ENCODE peak calls at places on chromosomes 3 and 15, in six cellular contexts. H, G, T, X, V and R are unnamed samples.

GRCh38 chr3:144109944-144110343 is 138.3 kb downstream of the DIPK2A start:
- DNase-seq in H (no peak), G (no peak), T (no peak), X (no peak), V (peak), R (no peak)

GRCh38 chr3:175948041-175948440 is 1088.9 kb downstream of the NAALADL2 start:
- DNase-seq in H (no peak), G (no peak), T (no peak), X (no peak), V (no peak), R (no peak)

GRCh38 chr15:85854345-85855097 is 59.8 kb upstream of the KLHL25 start:
- DNase-seq in H (no peak), G (no peak), T (peak), X (peak), V (peak), R (peak)

GRCh38 chr15:81111510-81112375 is 22.3 kb upstream of the CFAP161 start:
- DNase-seq in H (no peak), G (no peak), T (no peak), X (no peak), V (peak), R (no peak)

GRCh38 chr3:141227752-141228151 is 3.9 kb upstream of the PXYLP1 start:
- DNase-seq in H (no peak), G (no peak), T (no peak), X (peak), V (no peak), R (peak)

GRCh38 chr3:29427266-29428103 is 146.6 kb downstream of the RBMS3 start:
- DNase-seq in H (no peak), G (no peak), T (peak), X (peak), V (no peak), R (peak)

GRCh38 chr3:15766406-15766805 is 31.4 kb downstream of the ANKRD28 start:
- DNase-seq in H (no peak), G (no peak), T (no peak), X (no peak), V (peak), R (no peak)

GRCh38 chr3:177162742-177163141 is 34.5 kb downstream of the TBL1XR1 start:
- DNase-seq in H (no peak), G (no peak), T (no peak), X (no peak), V (no peak), R (no peak)

GRCh38 chr15:59360305-59360704 is 12.4 kb downstream of the MYO1E start:
- DNase-seq in H (no peak), G (no peak), T (no peak), X (no peak), V (no peak), R (no peak)

GRCh38 chr3:37262816-37263393 is 88.5 kb upstream of the LRRFIP2 start:
- DNase-seq in H (no peak), G (no peak), T (no peak), X (no peak), V (no peak), R (no peak)

GRCh38 chr3:67083277-67083676 is 85.2 kb downstream of the KBTBD8 start:
- DNase-seq in H (no peak), G (no peak), T (no peak), X (peak), V (peak), R (no peak)

GRCh38 chr3:115758076-115758763 is 134.9 kb downstream of the GAP43 start:
- DNase-seq in H (no peak), G (no peak), T (no peak), X (no peak), V (no peak), R (no peak)

GRCh38 chr3:10469406-10470119 is 35.8 kb downstream of the ATP2B2 start:
- DNase-seq in H (no peak), G (no peak), T (no peak), X (no peak), V (no peak), R (no peak)

GRCh38 chr3:46089237-46090011 is 62.1 kb upstream of the XCR1 start:
- DNase-seq in H (peak), G (no peak), T (peak), X (peak), V (peak), R (peak)

GRCh38 chr3:32467333-32468070 is 35.1 kb downstream of the CMTM6 start:
- DNase-seq in H (peak), G (no peak), T (peak), X (peak), V (peak), R (no peak)

GRCh38 chr15:52678036-52678467 is 1.1 kb downstream of the ATOSA start:
- DNase-seq in H (peak), G (peak), T (peak), X (peak), V (peak), R (no peak)

GRCh38 chr15:70096215-70096974 is 1.3 kb downstream of the TLE3 start:
- DNase-seq in H (peak), G (no peak), T (no peak), X (peak), V (peak), R (no peak)

GRCh38 chr3:146308682-146309081 is 57.8 kb upstream of the PLSCR4 start:
- DNase-seq in H (no peak), G (no peak), T (peak), X (peak), V (no peak), R (peak)

GRCh38 chr3:161215186-161215585 is 5.9 kb upstream of the NMD3 start:
- DNase-seq in H (no peak), G (no peak), T (no peak), X (no peak), V (no peak), R (no peak)

GRCh38 chr3:143354342-143354741 is 234.8 kb downstream of the CHST2 start:
- DNase-seq in H (no peak), G (no peak), T (no peak), X (no peak), V (no peak), R (no peak)

GRCh38 chr3:14204605-14205284 is 26.1 kb downstream of the LSM3 start:
- DNase-seq in H (no peak), G (no peak), T (peak), X (peak), V (no peak), R (no peak)

GRCh38 chr3:126124148-126124868 is 40.4 kb upstream of the SLC41A3 start:
- DNase-seq in H (peak), G (peak), T (no peak), X (no peak), V (no peak), R (no peak)

GRCh38 chr3:193997228-193998192 is 138.4 kb upstream of the HES1 start:
- DNase-seq in H (no peak), G (no peak), T (peak), X (no peak), V (no peak), R (peak)

DNA sequence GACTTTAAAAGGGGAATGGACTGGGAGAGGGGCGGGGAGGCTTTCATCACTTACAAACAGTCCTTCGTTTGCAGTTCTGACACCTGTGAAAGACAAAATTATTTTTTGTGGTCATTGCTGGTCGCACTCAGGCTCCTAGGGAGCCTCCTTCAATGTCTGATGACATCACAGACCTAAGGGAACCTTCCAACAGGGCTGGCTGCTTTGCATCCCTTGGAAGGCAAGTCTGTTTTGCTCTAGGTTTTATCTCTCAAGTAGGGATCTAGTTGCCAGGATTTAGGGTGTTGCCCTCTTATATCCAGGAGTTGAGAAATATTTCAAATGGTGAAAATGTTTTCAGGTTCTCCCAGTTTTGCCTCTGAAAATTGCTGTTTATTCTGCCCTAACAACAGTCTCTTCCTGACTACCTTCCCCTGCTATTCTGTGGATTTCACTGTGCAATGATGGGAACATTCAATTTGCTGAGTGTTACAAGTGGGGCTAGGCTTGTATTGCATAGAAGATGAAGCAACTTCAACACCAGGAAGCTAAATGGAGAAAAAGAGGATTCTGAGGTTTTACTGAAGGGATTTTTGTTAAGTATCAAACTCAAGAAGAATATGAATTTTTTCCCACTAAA is 75.9 kb upstream of the ARRDC4 start:
- DNase-seq in H (no peak), G (no peak), T (no peak), X (no peak), V (no peak), R (no peak)
- TF ChIP-seq CTCF in H (no peak), G (no peak), T (no peak), X (no peak), V (no peak), R (no peak)

GRCh38 chr3:13024274-13024863 is 48.9 kb downstream of the IQSEC1 start:
- DNase-seq in H (no peak), G (peak), T (no peak), X (no peak), V (no peak), R (no peak)

GRCh38 chr3:13021934-13022265 is 51.3 kb downstream of the IQSEC1 start:
- DNase-seq in H (no peak), G (peak), T (no peak), X (no peak), V (no peak), R (no peak)

GRCh38 chr3:13023251-13024055 is 49.8 kb downstream of the IQSEC1 start:
- DNase-seq in H (no peak), G (peak), T (peak), X (no peak), V (peak), R (no peak)

GRCh38 chr3:13021141-13021933 is 51.9 kb downstream of the IQSEC1 start:
- DNase-seq in H (peak), G (peak), T (no peak), X (no peak), V (peak), R (no peak)

DNA sequence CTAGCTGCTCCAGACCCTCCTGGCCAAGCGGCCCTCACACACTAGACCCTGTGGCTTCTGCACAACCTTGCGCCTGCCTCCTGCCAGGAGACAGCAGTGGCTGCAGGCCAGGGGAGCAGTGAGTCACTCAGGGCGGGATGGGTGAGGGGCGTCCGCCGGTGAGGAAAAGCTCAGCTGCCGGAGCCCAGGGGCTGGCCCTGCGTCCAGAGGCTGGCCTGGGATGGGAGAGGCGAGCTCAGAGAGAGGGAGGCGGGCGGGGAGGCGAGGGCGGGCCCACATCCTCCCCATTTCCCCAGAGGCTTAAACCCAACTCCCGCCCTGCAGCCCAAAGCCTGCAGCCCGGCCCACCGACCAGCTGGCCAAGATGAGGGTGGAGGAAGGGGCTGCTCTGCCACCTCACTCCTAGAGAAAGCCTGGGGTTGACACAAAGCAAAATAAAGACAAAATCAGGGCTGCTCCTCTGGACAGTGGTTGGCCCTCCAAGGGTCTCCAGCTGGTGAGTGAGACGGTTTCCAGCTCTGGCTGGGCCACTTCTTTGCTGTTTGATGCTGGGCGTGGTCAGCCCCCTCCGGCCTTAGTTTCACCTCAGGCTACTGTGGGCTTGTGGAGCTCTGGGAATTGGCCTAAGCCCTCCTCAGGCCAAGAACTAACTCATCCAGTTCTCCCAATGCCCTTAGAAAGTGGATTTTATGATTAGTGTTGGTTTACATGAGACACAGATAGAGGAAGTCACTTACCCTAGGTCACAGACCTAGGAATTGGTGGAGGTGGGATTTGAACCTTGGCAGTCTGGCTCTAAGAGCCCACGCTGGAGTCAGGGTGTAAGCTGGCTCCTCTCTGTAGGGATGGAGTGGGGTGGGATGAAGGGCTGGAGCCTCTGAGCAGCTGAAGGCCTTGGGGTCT is 50.6 kb downstream of the IQSEC1 start:
- DNase-seq in H (peak), G (peak), T (peak), X (peak), V (peak), R (peak)
- H3K4me3 ChIP-seq in H (no peak), G (no peak), T (peak), X (peak), V (peak), R (no peak)

GRCh38 chr3:38840987-38841386 is 25.0 kb upstream of the SCN10A start:
- DNase-seq in H (no peak), G (no peak), T (no peak), X (peak), V (no peak), R (no peak)

GRCh38 chr3:38842266-38842965 is 26.4 kb upstream of the SCN10A start:
- DNase-seq in H (no peak), G (no peak), T (no peak), X (no peak), V (no peak), R (no peak)

DNA sequence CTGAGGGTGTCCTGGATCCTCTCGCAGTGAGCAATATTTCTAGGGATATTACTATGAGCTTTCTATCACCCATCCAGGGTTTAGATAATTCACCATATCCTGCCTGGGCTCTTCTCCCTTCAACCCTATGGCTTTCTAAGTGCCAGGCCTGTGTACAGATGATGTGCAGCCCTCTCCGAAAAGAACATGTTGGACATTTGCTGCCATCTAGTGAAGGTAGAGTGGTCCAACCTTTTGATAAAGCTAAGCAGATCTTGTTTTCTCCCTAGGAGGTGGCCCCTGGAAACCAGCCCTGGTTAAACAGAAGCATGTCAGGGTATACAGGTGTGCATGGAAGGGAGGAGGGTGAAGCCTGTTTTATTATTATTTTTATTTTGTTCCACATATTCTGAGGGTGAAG is 27.9 kb upstream of the SCN10A start:
- DNase-seq in H (no peak), G (no peak), T (peak), X (peak), V (peak), R (peak)
- TF ChIP-seq CTCF in H (no peak), G (peak), T (peak), X (peak), V (peak), R (peak)

GRCh38 chr3:124810970-124811369 is 76.2 kb downstream of the ITGB5 start:
- DNase-seq in H (no peak), G (no peak), T (no peak), X (no peak), V (no peak), R (no peak)

GRCh38 chr3:124809039-124809438 is 78.1 kb downstream of the ITGB5 start:
- DNase-seq in H (no peak), G (no peak), T (no peak), X (no peak), V (no peak), R (no peak)

GRCh38 chr3:124813541-124813940 is 73.6 kb downstream of the ITGB5 start:
- DNase-seq in H (no peak), G (no peak), T (no peak), X (no peak), V (no peak), R (no peak)

GRCh38 chr3:124812291-124813265 is 74.6 kb downstream of the ITGB5 start:
- DNase-seq in H (peak), G (no peak), T (peak), X (peak), V (no peak), R (peak)

DNA sequence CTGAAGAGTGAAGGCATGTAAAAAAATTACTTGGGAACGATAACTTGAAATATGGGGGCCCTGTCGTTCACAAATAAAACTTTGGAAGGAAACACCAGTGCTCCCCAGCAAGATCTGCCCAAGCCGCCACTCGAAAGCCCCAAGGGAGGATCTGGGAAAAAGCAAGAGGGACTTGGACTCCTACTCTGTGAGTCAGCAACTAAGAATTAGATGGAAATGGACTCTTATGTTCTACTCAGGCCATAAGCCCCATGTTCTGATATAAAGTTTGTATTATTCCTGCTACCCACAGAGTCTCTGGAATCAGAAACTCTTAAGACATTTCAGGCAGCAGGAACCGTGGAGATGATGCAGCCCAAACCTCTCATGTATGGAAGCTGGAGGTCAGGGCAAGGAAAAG is 75.7 kb downstream of the ITGB5 start:
- DNase-seq in H (no peak), G (no peak), T (peak), X (peak), V (no peak), R (no peak)
- H3K4me3 ChIP-seq in H (no peak), G (no peak), T (no peak), X (no peak), V (no peak), R (no peak)

GRCh38 chr3:21670386-21670785 is 80.6 kb downstream of the ZNF385D start:
- DNase-seq in H (no peak), G (no peak), T (no peak), X (no peak), V (no peak), R (no peak)
- TF ChIP-seq CTCF in H (no peak), G (no peak), T (no peak), X (no peak), V (no peak), R (no peak)

GRCh38 chr3:195129072-195129643 is 141.8 kb downstream of the XXYLT1 start:
- DNase-seq in H (no peak), G (no peak), T (no peak), X (no peak), V (no peak), R (no peak)
- H3K4me3 ChIP-seq in H (no peak), G (no peak), T (no peak), X (no peak), V (peak), R (no peak)

GRCh38 chr15:50051811-50052419 is 67.1 kb downstream of the ATP8B4 start:
- DNase-seq in H (no peak), G (no peak), T (peak), X (peak), V (peak), R (peak)
- TF ChIP-seq CTCF in H (peak), G (peak), T (peak), X (peak), V (peak), R (peak)

DNA sequence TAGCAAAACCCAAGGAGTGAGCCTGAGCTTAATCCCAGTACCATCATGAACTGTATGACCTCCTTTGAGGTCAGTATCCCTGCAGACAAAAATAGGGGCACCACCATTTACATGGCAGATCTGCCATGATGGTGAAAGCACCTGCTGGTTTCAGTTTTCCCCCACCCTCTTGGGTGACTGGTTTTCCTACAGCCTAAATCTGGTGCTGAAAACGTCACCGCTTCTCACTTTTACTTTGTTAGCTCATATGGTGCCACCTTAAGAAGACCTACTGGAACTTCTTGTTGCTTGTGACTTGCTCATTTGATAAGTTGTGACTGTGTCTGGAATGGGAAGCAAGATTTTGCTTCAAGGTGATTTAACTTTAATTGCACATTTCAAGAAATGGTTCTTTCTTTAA is 5.1 kb downstream of the PPP1R2 start:
- DNase-seq in H (no peak), G (no peak), T (no peak), X (no peak), V (peak), R (no peak)
- H3K4me3 ChIP-seq in H (no peak), G (no peak), T (no peak), X (no peak), V (peak), R (no peak)

GRCh38 chr3:112304611-112305010 is 10.6 kb upstream of the SLC9C1 start:
- DNase-seq in H (no peak), G (no peak), T (no peak), X (peak), V (no peak), R (no peak)
- TF ChIP-seq CTCF in H (no peak), G (peak), T (peak), X (peak), V (peak), R (peak)

GRCh38 chr3:63895422-63896189 is 16.6 kb downstream of the SCAANT1 start:
- DNase-seq in H (no peak), G (no peak), T (no peak), X (no peak), V (no peak), R (no peak)
- H3K4me3 ChIP-seq in H (no peak), G (no peak), T (no peak), X (no peak), V (no peak), R (no peak)